ENCODE peak calls at places on chromosomes 12 and 14, in eight cellular contexts. One of them, this sample, is unnamed.

GRCh38 chr14:47276931-47277330 is 398.5 kb downstream of the MDGA2 start:
- DNase-seq in neural crest cell: no peak
- DNase-seq in glutamatergic neuron: no peak
- DNase-seq in mucosa of descending colon: no peak
- DNase-seq in astrocyte of the spinal cord: no peak
- DNase-seq in GM06990: no peak
- DNase-seq in foreskin fibroblast: no peak
- DNase-seq in body of pancreas: no peak
- DNase-seq in this sample: no peak

GRCh38 chr14:80455031-80455430 is 243.7 kb upstream of the DIO2 start:
- DNase-seq in foreskin fibroblast: no peak
- DNase-seq in astrocyte of the spinal cord: no peak
- DNase-seq in glutamatergic neuron: no peak
- DNase-seq in body of pancreas: no peak
- DNase-seq in neural crest cell: no peak
- DNase-seq in mucosa of descending colon: no peak
- DNase-seq in GM06990: no peak
- DNase-seq in this sample: no peak

GRCh38 chr14:52692248-52692962 is 3.0 kb downstream of the ERO1A start:
- DNase-seq in mucosa of descending colon: no peak
- DNase-seq in astrocyte of the spinal cord: no peak
- DNase-seq in GM06990: no peak
- DNase-seq in glutamatergic neuron: no peak
- DNase-seq in neural crest cell: no peak
- DNase-seq in body of pancreas: no peak
- DNase-seq in foreskin fibroblast: peak
- DNase-seq in this sample: no peak

GRCh38 chr14:51552768-51553426 is 98.8 kb upstream of the FRMD6 start:
- DNase-seq in glutamatergic neuron: no peak
- DNase-seq in mucosa of descending colon: peak
- DNase-seq in foreskin fibroblast: no peak
- DNase-seq in astrocyte of the spinal cord: no peak
- DNase-seq in neural crest cell: no peak
- DNase-seq in body of pancreas: peak
- DNase-seq in GM06990: no peak
- DNase-seq in this sample: no peak

GRCh38 chr14:59251811-59252771 is 63.6 kb downstream of the DAAM1 start:
- DNase-seq in GM06990: no peak
- DNase-seq in glutamatergic neuron: no peak
- DNase-seq in foreskin fibroblast: no peak
- DNase-seq in mucosa of descending colon: no peak
- DNase-seq in astrocyte of the spinal cord: peak
- DNase-seq in body of pancreas: no peak
- DNase-seq in neural crest cell: no peak
- DNase-seq in this sample: no peak

GRCh38 chr14:96167224-96168148 is 37.2 kb upstream of the BDKRB2 start:
- DNase-seq in body of pancreas: no peak
- DNase-seq in foreskin fibroblast: peak
- DNase-seq in astrocyte of the spinal cord: peak
- DNase-seq in neural crest cell: no peak
- DNase-seq in GM06990: no peak
- DNase-seq in mucosa of descending colon: peak
- DNase-seq in glutamatergic neuron: no peak
- DNase-seq in this sample: no peak

GRCh38 chr12:109731231-109731731 is 17.7 kb downstream of the FAM222A start:
- DNase-seq in glutamatergic neuron: peak
- DNase-seq in body of pancreas: no peak
- DNase-seq in mucosa of descending colon: no peak
- DNase-seq in GM06990: no peak
- DNase-seq in neural crest cell: no peak
- DNase-seq in astrocyte of the spinal cord: no peak
- DNase-seq in foreskin fibroblast: no peak
- DNase-seq in this sample: no peak

GRCh38 chr12:91163116-91163515 is 19.5 kb downstream of the DCN start:
- DNase-seq in glutamatergic neuron: no peak
- DNase-seq in astrocyte of the spinal cord: no peak
- DNase-seq in foreskin fibroblast: no peak
- DNase-seq in mucosa of descending colon: no peak
- DNase-seq in body of pancreas: no peak
- DNase-seq in GM06990: no peak
- DNase-seq in neural crest cell: no peak
- DNase-seq in this sample: no peak

GRCh38 chr14:76940057-76940456 is 88.5 kb downstream of the IRF2BPL start:
- DNase-seq in GM06990: no peak
- DNase-seq in body of pancreas: no peak
- DNase-seq in foreskin fibroblast: no peak
- DNase-seq in astrocyte of the spinal cord: no peak
- DNase-seq in mucosa of descending colon: no peak
- DNase-seq in neural crest cell: no peak
- DNase-seq in glutamatergic neuron: no peak
- DNase-seq in this sample: no peak

GRCh38 chr14:69694730-69695663 is 71.9 kb upstream of the SRSF5 start:
- DNase-seq in astrocyte of the spinal cord: no peak
- DNase-seq in foreskin fibroblast: no peak
- DNase-seq in glutamatergic neuron: no peak
- DNase-seq in GM06990: no peak
- DNase-seq in body of pancreas: no peak
- DNase-seq in mucosa of descending colon: no peak
- DNase-seq in neural crest cell: no peak
- DNase-seq in this sample: no peak

GRCh38 chr12:55188974-55189556 is 31.8 kb upstream of the OR10A7 start:
- DNase-seq in neural crest cell: peak
- DNase-seq in mucosa of descending colon: peak
- DNase-seq in astrocyte of the spinal cord: peak
- DNase-seq in GM06990: peak
- DNase-seq in foreskin fibroblast: peak
- DNase-seq in body of pancreas: peak
- DNase-seq in glutamatergic neuron: no peak
- DNase-seq in this sample: peak

GRCh38 chr12:480831-481230 is 21.1 kb downstream of the B4GALNT3 start:
- DNase-seq in mucosa of descending colon: no peak
- DNase-seq in body of pancreas: no peak
- DNase-seq in GM06990: no peak
- DNase-seq in astrocyte of the spinal cord: peak
- DNase-seq in neural crest cell: no peak
- DNase-seq in foreskin fibroblast: no peak
- DNase-seq in glutamatergic neuron: no peak
- DNase-seq in this sample: no peak

GRCh38 chr12:60539592-60539991 is 943.8 kb downstream of the SLC16A7 start:
- DNase-seq in foreskin fibroblast: no peak
- DNase-seq in neural crest cell: no peak
- DNase-seq in GM06990: no peak
- DNase-seq in astrocyte of the spinal cord: no peak
- DNase-seq in body of pancreas: no peak
- DNase-seq in mucosa of descending colon: no peak
- DNase-seq in glutamatergic neuron: no peak
- DNase-seq in this sample: no peak

GRCh38 chr12:76055393-76055792 is 23.8 kb upstream of the PHLDA1 start:
- DNase-seq in mucosa of descending colon: no peak
- DNase-seq in body of pancreas: no peak
- DNase-seq in glutamatergic neuron: no peak
- DNase-seq in neural crest cell: no peak
- DNase-seq in astrocyte of the spinal cord: no peak
- DNase-seq in GM06990: no peak
- DNase-seq in foreskin fibroblast: no peak
- DNase-seq in this sample: no peak

GRCh38 chr12:988616-989015 is 2.4 kb upstream of the ERC1 start:
- DNase-seq in foreskin fibroblast: peak
- DNase-seq in mucosa of descending colon: no peak
- DNase-seq in body of pancreas: no peak
- DNase-seq in GM06990: no peak
- DNase-seq in neural crest cell: no peak
- DNase-seq in glutamatergic neuron: no peak
- DNase-seq in astrocyte of the spinal cord: no peak
- DNase-seq in this sample: no peak

GRCh38 chr14:60272177-60272576 is 23.2 kb downstream of the PPM1A start:
- DNase-seq in foreskin fibroblast: no peak
- DNase-seq in astrocyte of the spinal cord: no peak
- DNase-seq in body of pancreas: no peak
- DNase-seq in neural crest cell: no peak
- DNase-seq in glutamatergic neuron: no peak
- DNase-seq in GM06990: no peak
- DNase-seq in mucosa of descending colon: no peak
- DNase-seq in this sample: no peak

GRCh38 chr12:107101651-107102050 is 8.3 kb upstream of the CRY1 start:
- DNase-seq in mucosa of descending colon: no peak
- DNase-seq in astrocyte of the spinal cord: no peak
- DNase-seq in neural crest cell: no peak
- DNase-seq in GM06990: no peak
- DNase-seq in body of pancreas: no peak
- DNase-seq in foreskin fibroblast: no peak
- DNase-seq in glutamatergic neuron: no peak
- DNase-seq in this sample: no peak

DNA sequence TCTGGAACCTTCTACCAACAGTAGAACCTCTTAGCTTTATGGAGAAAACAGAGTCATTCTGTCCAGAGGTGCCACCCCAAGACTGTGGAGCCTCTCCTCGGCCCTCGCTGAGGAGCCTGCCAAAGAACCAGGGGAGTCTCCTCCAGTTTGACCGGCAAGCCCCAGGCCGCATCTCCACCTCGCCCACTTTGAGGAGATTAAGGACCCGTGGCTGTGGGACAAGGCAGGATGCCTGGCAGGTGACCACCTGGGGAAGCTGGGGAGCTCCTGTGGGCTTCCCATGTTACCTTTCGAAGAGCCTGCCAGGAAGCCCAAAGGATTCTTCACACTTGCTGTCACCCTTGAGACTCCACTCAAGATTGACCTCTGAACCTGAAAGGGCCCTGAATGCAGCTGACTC is 3.8 kb downstream of the PLEKHG7 start:
- DNase-seq in body of pancreas: no peak
- DNase-seq in GM06990: no peak
- DNase-seq in foreskin fibroblast: no peak
- DNase-seq in astrocyte of the spinal cord: no peak
- DNase-seq in neural crest cell: no peak
- DNase-seq in glutamatergic neuron: no peak
- DNase-seq in mucosa of descending colon: no peak
- DNase-seq in this sample: no peak
- TF ChIP-seq CTCF in body of pancreas: no peak
- TF ChIP-seq CTCF in GM06990: no peak
- TF ChIP-seq CTCF in foreskin fibroblast: no peak
- TF ChIP-seq CTCF in astrocyte of the spinal cord: no peak
- TF ChIP-seq CTCF in neural crest cell: no peak
- TF ChIP-seq CTCF in glutamatergic neuron: no peak
- TF ChIP-seq CTCF in mucosa of descending colon: no peak
- TF ChIP-seq CTCF in this sample: no peak

GRCh38 chr14:68510951-68511726 is 281.7 kb downstream of the ZFP36L1 start:
- DNase-seq in neural crest cell: no peak
- DNase-seq in mucosa of descending colon: no peak
- DNase-seq in GM06990: no peak
- DNase-seq in body of pancreas: no peak
- DNase-seq in astrocyte of the spinal cord: no peak
- DNase-seq in foreskin fibroblast: no peak
- DNase-seq in glutamatergic neuron: no peak
- DNase-seq in this sample: no peak
- TF ChIP-seq CTCF in neural crest cell: no peak
- TF ChIP-seq CTCF in mucosa of descending colon: no peak
- TF ChIP-seq CTCF in GM06990: no peak
- TF ChIP-seq CTCF in body of pancreas: no peak
- TF ChIP-seq CTCF in astrocyte of the spinal cord: no peak
- TF ChIP-seq CTCF in foreskin fibroblast: no peak
- TF ChIP-seq CTCF in glutamatergic neuron: no peak
- TF ChIP-seq CTCF in this sample: no peak

DNA sequence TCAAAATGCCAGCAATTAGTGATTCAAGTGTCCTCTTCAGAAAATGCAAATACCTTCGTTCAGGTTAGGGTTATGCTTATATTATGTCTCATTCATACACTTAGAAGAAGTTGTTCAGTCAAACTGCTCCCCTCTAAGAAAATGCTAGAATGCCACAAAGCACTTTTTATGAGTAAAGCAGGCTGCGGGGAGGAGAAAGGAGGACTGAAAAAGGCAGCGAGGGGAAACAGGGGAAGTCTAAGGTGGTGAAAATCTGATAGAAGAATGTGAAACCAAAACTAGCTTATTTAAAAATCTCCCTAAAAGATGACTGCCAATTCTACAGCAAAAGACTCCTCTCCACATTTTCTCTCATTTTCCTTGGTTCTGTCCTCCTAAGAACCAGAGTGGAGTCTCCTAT is 70.1 kb downstream of the PRKD1 start:
- DNase-seq in body of pancreas: no peak
- DNase-seq in GM06990: peak
- DNase-seq in mucosa of descending colon: no peak
- DNase-seq in neural crest cell: no peak
- DNase-seq in foreskin fibroblast: no peak
- DNase-seq in astrocyte of the spinal cord: no peak
- DNase-seq in glutamatergic neuron: no peak
- DNase-seq in this sample: no peak
- TF ChIP-seq CTCF in body of pancreas: no peak
- TF ChIP-seq CTCF in GM06990: no peak
- TF ChIP-seq CTCF in mucosa of descending colon: no peak
- TF ChIP-seq CTCF in neural crest cell: no peak
- TF ChIP-seq CTCF in foreskin fibroblast: no peak
- TF ChIP-seq CTCF in astrocyte of the spinal cord: no peak
- TF ChIP-seq CTCF in glutamatergic neuron: no peak
- TF ChIP-seq CTCF in this sample: no peak

DNA sequence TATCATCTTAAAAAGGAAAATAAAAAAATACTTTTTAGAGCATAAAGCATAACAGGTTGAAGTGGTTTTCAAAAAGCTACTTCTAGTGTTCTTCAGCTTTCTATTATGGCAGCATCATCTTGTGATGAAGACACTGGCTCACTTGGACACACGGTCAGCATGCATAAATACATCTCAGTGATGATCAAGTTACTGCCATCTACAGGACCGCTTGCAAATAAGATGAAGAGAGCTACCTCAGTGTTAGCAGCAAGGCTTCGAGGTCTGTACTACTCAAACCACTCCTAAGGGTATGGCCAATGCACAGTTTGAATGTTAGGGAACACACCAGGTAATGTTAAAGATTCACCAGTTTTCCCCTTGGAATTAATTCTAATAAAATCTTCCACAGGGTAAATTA is 58.8 kb downstream of the GALC start:
- DNase-seq in body of pancreas: no peak
- DNase-seq in mucosa of descending colon: no peak
- DNase-seq in neural crest cell: no peak
- DNase-seq in foreskin fibroblast: no peak
- DNase-seq in glutamatergic neuron: no peak
- DNase-seq in astrocyte of the spinal cord: no peak
- DNase-seq in GM06990: no peak
- DNase-seq in this sample: no peak
- TF ChIP-seq CTCF in body of pancreas: no peak
- TF ChIP-seq CTCF in mucosa of descending colon: no peak
- TF ChIP-seq CTCF in neural crest cell: no peak
- TF ChIP-seq CTCF in foreskin fibroblast: no peak
- TF ChIP-seq CTCF in glutamatergic neuron: no peak
- TF ChIP-seq CTCF in astrocyte of the spinal cord: no peak
- TF ChIP-seq CTCF in GM06990: peak
- TF ChIP-seq CTCF in this sample: no peak

GRCh38 chr14:23895480-23895879 is 58.1 kb upstream of the DHRS4 start:
- DNase-seq in astrocyte of the spinal cord: no peak
- DNase-seq in neural crest cell: no peak
- DNase-seq in glutamatergic neuron: no peak
- DNase-seq in mucosa of descending colon: no peak
- DNase-seq in body of pancreas: no peak
- DNase-seq in foreskin fibroblast: no peak
- DNase-seq in GM06990: no peak
- DNase-seq in this sample: no peak
- TF ChIP-seq CTCF in astrocyte of the spinal cord: no peak
- TF ChIP-seq CTCF in neural crest cell: no peak
- TF ChIP-seq CTCF in glutamatergic neuron: no peak
- TF ChIP-seq CTCF in mucosa of descending colon: no peak
- TF ChIP-seq CTCF in body of pancreas: no peak
- TF ChIP-seq CTCF in foreskin fibroblast: no peak
- TF ChIP-seq CTCF in GM06990: peak
- TF ChIP-seq CTCF in this sample: no peak